ENCODE peak calls at places on chromosomes 13 and 19, in nine cellular contexts. B, W, E, Z, A, Y, O, R and Q are unnamed samples.

GRCh38 chr19:32061304-32061703 is 284.1 kb upstream of the ZNF507 start:
- DNase-seq in E (no peak), R (no peak), O (no peak), B (peak; percentile 27), Y (no peak), A (no peak), W (peak; percentile 46), Z (no peak), Q (no peak)

GRCh38 chr19:28485300-28485699 is 727.7 kb downstream of the UQCRFS1 start:
- DNase-seq in B (no peak), R (no peak), A (no peak), W (no peak), E (peak; percentile 26), Y (peak; percentile 51), Z (no peak), O (no peak), Q (no peak)

GRCh38 chr19:13055213-13056051 is 47.2 kb downstream of the LYL1 start:
- DNase-seq in A (no peak), W (peak; percentile 81), R (peak; percentile 84), E (peak; percentile 84), Y (peak; percentile 73), B (peak; percentile 78), Z (peak; percentile 79), O (no peak), Q (peak; percentile 91)

GRCh38 chr13:27858046-27858445 is 61.8 kb upstream of the PDX1 start:
- DNase-seq in Z (no peak), E (no peak), B (no peak), Y (no peak), A (no peak), R (no peak), W (no peak), O (no peak), Q (no peak)

GRCh38 chr13:67341406-67341805 is 111.3 kb upstream of the PCDH9 start:
- DNase-seq in Y (no peak), O (no peak), E (no peak), B (no peak), Z (no peak), R (no peak), W (peak; percentile 2), A (no peak), Q (no peak)

GRCh38 chr13:58080806-58081205 is 449.3 kb downstream of the PCDH17 start:
- DNase-seq in R (no peak), W (no peak), O (no peak), Y (no peak), Z (no peak), A (no peak), E (no peak), B (no peak), Q (peak; percentile 2)

GRCh38 chr19:4694211-4694987 is 24.3 kb upstream of the MYDGF start:
- DNase-seq in Y (no peak), W (peak; percentile 100), B (peak; percentile 92), O (peak; percentile 98), Z (peak; percentile 85), R (peak; percentile 62), E (no peak), A (peak; percentile 88), Q (no peak)

GRCh38 chr13:110254751-110255553 is 52.0 kb downstream of the COL4A1 start:
- DNase-seq in W (no peak), B (no peak), R (no peak), Y (no peak), A (no peak), O (no peak), E (peak; percentile 9), Z (no peak), Q (no peak)

GRCh38 chr13:28012383-28012782 is 23.9 kb upstream of the URAD start:
- DNase-seq in E (no peak), O (no peak), Y (no peak), W (peak; percentile 55), Z (no peak), B (no peak), A (no peak), R (no peak), Q (no peak)

GRCh38 chr19:9885077-9885552 is 50.0 kb downstream of the PIN1 start:
- DNase-seq in A (no peak), R (peak; percentile 41), W (peak; percentile 23), O (no peak), E (peak; percentile 34), B (no peak), Y (no peak), Z (no peak), Q (peak; percentile 57)

GRCh38 chr19:34962945-34963530 is 991 bp downstream of the ZNF792 start:
- DNase-seq in W (peak; percentile 14), R (no peak), Z (no peak), E (no peak), B (no peak), Y (no peak), A (no peak), O (no peak), Q (peak; percentile 37)

GRCh38 chr13:36858285-36858684 is 39.3 kb downstream of the RFXAP start:
- DNase-seq in W (peak; percentile 73), E (no peak), O (no peak), Y (no peak), R (no peak), B (no peak), A (peak; percentile 12), Z (peak; percentile 15), Q (peak; percentile 49)

GRCh38 chr13:44243198-44243852 is 130.3 kb upstream of the SERP2 start:
- DNase-seq in A (no peak), Y (peak; percentile 58), W (peak; percentile 59), O (no peak), Z (no peak), B (peak; percentile 45), E (peak; percentile 47), R (no peak), Q (peak; percentile 55)

GRCh38 chr19:40519352-40520322 is 52.8 kb downstream of the SPTBN4 start:
- DNase-seq in O (no peak), B (no peak), E (no peak), Z (no peak), W (no peak), R (no peak), A (no peak), Y (no peak), Q (peak; percentile 84)

GRCh38 chr19:13718733-13719132 is 45.6 kb upstream of the MRI1 start:
- DNase-seq in Y (no peak), Z (peak; percentile 36), W (peak; percentile 89), E (peak; percentile 25), B (no peak), A (no peak), O (no peak), R (peak; percentile 34), Q (peak; percentile 67)

GRCh38 chr13:73957889-73958288 is 176.3 kb downstream of the KLF12 start:
- DNase-seq in Z (no peak), Y (no peak), A (no peak), O (no peak), R (no peak), W (no peak), B (no peak), E (no peak), Q (no peak)

GRCh38 chr13:73958657-73959397 is 175.4 kb downstream of the KLF12 start:
- DNase-seq in O (no peak), A (no peak), E (no peak), W (peak; percentile 59), R (no peak), Z (no peak), Y (no peak), B (no peak), Q (no peak)

GRCh38 chr13:73954808-73955207 is 179.4 kb downstream of the KLF12 start:
- DNase-seq in E (no peak), W (no peak), Y (no peak), Z (no peak), B (no peak), O (no peak), A (no peak), R (no peak), Q (no peak)

GRCh38 chr13:73956795-73957408 is 177.3 kb downstream of the KLF12 start:
- DNase-seq in A (no peak), B (no peak), E (no peak), Z (no peak), O (no peak), W (no peak), Y (no peak), R (no peak), Q (no peak)

GRCh38 chr13:73956101-73956500 is 178.1 kb downstream of the KLF12 start:
- DNase-seq in A (no peak), Z (no peak), Y (no peak), E (no peak), B (no peak), O (no peak), W (no peak), R (no peak), Q (no peak)
- H3K4me3 ChIP-seq in A (no peak overlapping the region), Z (no peak overlapping the region), Y (no peak overlapping the region), E (no peak overlapping the region), B (no peak overlapping the region), O (no peak overlapping the region), W (no peak overlapping the region), R (no peak overlapping the region), Q (no peak overlapping the region)

GRCh38 chr19:38265213-38265861 is 964 bp downstream of the SPINT2 start:
- DNase-seq in R (no peak), E (no peak), Y (peak; percentile 73), Z (no peak), B (peak; percentile 52), W (peak; percentile 40), A (no peak), O (no peak), Q (peak; percentile 61)
- H3K4me3 ChIP-seq in R (peak overlapping the region; percentile 72), E (peak overlapping the region; percentile 53), Y (peak overlapping the region; percentile 76), Z (no peak overlapping the region), B (peak overlapping the region; percentile 89), W (peak overlapping the region; percentile 91), A (peak overlapping the region; percentile 65), O (peak overlapping the region; percentile 68), Q (peak overlapping the region; percentile 86)

GRCh38 chr19:53092723-53093122 is 10.5 kb downstream of the ZNF160 start:
- DNase-seq in B (no peak), R (no peak), Y (no peak), A (no peak), O (no peak), E (no peak), W (no peak), Z (no peak), Q (no peak)
- H3K4me3 ChIP-seq in B (no peak overlapping the region), R (no peak overlapping the region), Y (no peak overlapping the region), A (no peak overlapping the region), O (no peak overlapping the region), E (no peak overlapping the region), W (no peak overlapping the region), Z (no peak overlapping the region), Q (no peak overlapping the region)

GRCh38 chr19:50047686-50048085 is 21.9 kb downstream of the ZNF473 start:
- DNase-seq in R (no peak), W (no peak), Y (no peak), A (no peak), O (no peak), Z (no peak), E (no peak), B (no peak), Q (no peak)

GRCh38 chr19:50043967-50044366 is 18.2 kb downstream of the ZNF473 start:
- DNase-seq in W (no peak), E (no peak), B (no peak), Z (no peak), R (no peak), O (no peak), A (no peak), Y (no peak), Q (no peak)

GRCh38 chr19:50046649-50047503 is 21.1 kb downstream of the ZNF473 start:
- DNase-seq in R (peak; percentile 42), W (peak; percentile 34), E (no peak), Y (peak; percentile 71), B (peak; percentile 24), Z (no peak), A (no peak), O (no peak), Q (peak; percentile 70)

GRCh38 chr19:50042363-50043024 is 16.7 kb downstream of the ZNF473 start:
- DNase-seq in R (no peak), A (no peak), B (no peak), Y (no peak), E (no peak), Z (no peak), W (no peak), O (no peak), Q (no peak)

GRCh38 chr19:50044922-50045321 is 19.1 kb downstream of the ZNF473 start:
- DNase-seq in Z (no peak), R (no peak), O (no peak), Y (no peak), E (no peak), B (no peak), W (no peak), A (no peak), Q (no peak)
- H3K4me3 ChIP-seq in Z (no peak overlapping the region), R (no peak overlapping the region), O (no peak overlapping the region), Y (no peak overlapping the region), E (no peak overlapping the region), B (no peak overlapping the region), W (peak overlapping the region; percentile 9), A (no peak overlapping the region), Q (no peak overlapping the region)